ENCODE peak calls at places on chromosome 4, in four cellular contexts. G is stimulated activated CD4-positive, alpha-beta T cell treated with anti-CD3 and anti-CD28 coated beads, Interleukin-4, amount 100 ng/mL, for 1 hour; M is ecto neural progenitor cell; H is M059J. I is an unnamed sample.

GRCh38 chr4:19358015-19358414 is 893.7 kb upstream of the SLIT2 start:
- DNase-seq in G (no peak), H (no peak), M (no peak), I (peak)

GRCh38 chr4:118712872-118713271 is 27.7 kb downstream of the METTL14 start:
- DNase-seq in G (no peak), H (peak), M (no peak), I (peak)

GRCh38 chr4:150583287-150584197 is 1.6 kb downstream of the MAB21L2 start:
- DNase-seq in H (peak), M (peak), G (no peak), I (no peak)

GRCh38 chr4:189090174-189090814 is 850.4 kb upstream of the FRG1 start:
- DNase-seq in M (no peak), H (peak), G (no peak), I (peak)

GRCh38 chr4:102713096-102713495 is 47.7 kb downstream of the MANBA start:
- DNase-seq in H (peak), M (no peak), G (no peak), I (peak)

GRCh38 chr4:97513917-97514316 is 629.4 kb downstream of the STPG2 start:
- DNase-seq in G (no peak), H (no peak), M (no peak), I (no peak)

GRCh38 chr4:75285837-75286236 is 228.4 kb downstream of the RCHY1 start:
- DNase-seq in H (no peak), M (no peak), G (no peak), I (no peak)

GRCh38 chr4:74293558-74293957 is 14.7 kb upstream of the EPGN start:
- DNase-seq in H (no peak), M (no peak), G (no peak), I (peak)

GRCh38 chr4:46844325-46844917 is 64.6 kb downstream of the COX7B2 start:
- DNase-seq in H (peak), M (peak), G (peak), I (peak)

GRCh38 chr4:54185380-54185779 is 43.7 kb upstream of the PDGFRA start:
- DNase-seq in H (no peak), M (no peak), G (no peak), I (no peak)

GRCh38 chr4:80014531-80014930 is 58.5 kb downstream of the ANTXR2 start:
- DNase-seq in G (no peak), M (no peak), H (no peak), I (no peak)

GRCh38 chr4:70628444-70628843 is at the start of gene ENAM:
- DNase-seq in H (no peak), G (no peak), M (no peak), I (no peak)

GRCh38 chr4:187744911-187745310 is 250.7 kb upstream of the ZFP42 start:
- DNase-seq in G (no peak), H (peak), M (no peak), I (no peak)

GRCh38 chr4:171650543-171650942 is 162.7 kb upstream of the GALNTL6 start:
- DNase-seq in M (no peak), G (no peak), H (no peak), I (no peak)

GRCh38 chr4:188113156-188113555 is 3.8 kb upstream of the TRIML2 start:
- DNase-seq in H (peak), M (no peak), G (no peak), I (no peak)

GRCh38 chr4:156992943-156993342 is 21.3 kb upstream of the PDGFC start:
- DNase-seq in H (no peak), M (no peak), G (no peak), I (no peak)